ENCODE peak calls at places on chromosomes 13 and 19, in five cellular contexts. K is A549, G is body of pancreas, W is thyroid gland, N is IMR-90. H is an unnamed sample.

GRCh38 chr19:1923319-1923718 is 17.7 kb upstream of the CSNK1G2 start:
- DNase-seq in N (no peak), K (no peak), G (no peak), W (no peak), H (no peak)

GRCh38 chr19:34350161-34350561 is 14.8 kb upstream of the GPI start:
- DNase-seq in K (no peak), G (no peak), N (peak; percentile 43), W (no peak), H (no peak)

GRCh38 chr19:43078311-43078710 is 4.2 kb downstream of the PSG2 start:
- DNase-seq in K (no peak), G (peak; percentile 10), W (no peak), N (peak; percentile 81), H (no peak)

GRCh38 chr13:98549728-98550317 is 27.1 kb downstream of the STK24 start:
- DNase-seq in K (no peak), W (no peak), G (no peak), N (peak; percentile 60), H (no peak)

GRCh38 chr19:6766357-6767080 is 716 bp downstream of the SH2D3A start:
- DNase-seq in G (peak; percentile 18), N (no peak), W (no peak), K (peak; percentile 53), H (no peak)

GRCh38 chr19:17052439-17052838 is 22.8 kb downstream of the HAUS8 start:
- DNase-seq in N (peak; percentile 59), K (peak; percentile 42), W (peak; percentile 33), G (peak; percentile 38), H (no peak)

GRCh38 chr13:21054313-21054712 is 7.1 kb downstream of the LATS2 start:
- DNase-seq in G (no peak), W (no peak), K (no peak), N (no peak), H (no peak)

GRCh38 chr13:36709136-36709895 is 35.5 kb downstream of the SERTM1 start:
- DNase-seq in K (no peak), N (no peak), W (no peak), G (no peak), H (no peak)

GRCh38 chr19:2426661-2427322 is 594 bp downstream of the TIMM13 start:
- DNase-seq in N (peak; percentile 14), K (peak; percentile 59), G (peak; percentile 54), W (peak; percentile 9), H (no peak)

GRCh38 chr13:42484396-42484795 is 89.6 kb upstream of the TNFSF11 start:
- DNase-seq in K (no peak), N (no peak), G (no peak), W (no peak), H (no peak)

GRCh38 chr13:32754179-32754578 is 167.9 kb downstream of the PDS5B start:
- DNase-seq in G (no peak), W (no peak), N (no peak), K (no peak), H (no peak)

GRCh38 chr13:20431687-20432384 is 93.8 kb downstream of the CRYL1 start:
- DNase-seq in N (no peak), G (no peak), K (no peak), W (no peak), H (no peak)

GRCh38 chr19:47228937-47229673 is 1.9 kb downstream of the BBC3 start:
- DNase-seq in G (no peak), N (peak; percentile 61), W (no peak), K (peak; percentile 75), H (no peak)

DNA sequence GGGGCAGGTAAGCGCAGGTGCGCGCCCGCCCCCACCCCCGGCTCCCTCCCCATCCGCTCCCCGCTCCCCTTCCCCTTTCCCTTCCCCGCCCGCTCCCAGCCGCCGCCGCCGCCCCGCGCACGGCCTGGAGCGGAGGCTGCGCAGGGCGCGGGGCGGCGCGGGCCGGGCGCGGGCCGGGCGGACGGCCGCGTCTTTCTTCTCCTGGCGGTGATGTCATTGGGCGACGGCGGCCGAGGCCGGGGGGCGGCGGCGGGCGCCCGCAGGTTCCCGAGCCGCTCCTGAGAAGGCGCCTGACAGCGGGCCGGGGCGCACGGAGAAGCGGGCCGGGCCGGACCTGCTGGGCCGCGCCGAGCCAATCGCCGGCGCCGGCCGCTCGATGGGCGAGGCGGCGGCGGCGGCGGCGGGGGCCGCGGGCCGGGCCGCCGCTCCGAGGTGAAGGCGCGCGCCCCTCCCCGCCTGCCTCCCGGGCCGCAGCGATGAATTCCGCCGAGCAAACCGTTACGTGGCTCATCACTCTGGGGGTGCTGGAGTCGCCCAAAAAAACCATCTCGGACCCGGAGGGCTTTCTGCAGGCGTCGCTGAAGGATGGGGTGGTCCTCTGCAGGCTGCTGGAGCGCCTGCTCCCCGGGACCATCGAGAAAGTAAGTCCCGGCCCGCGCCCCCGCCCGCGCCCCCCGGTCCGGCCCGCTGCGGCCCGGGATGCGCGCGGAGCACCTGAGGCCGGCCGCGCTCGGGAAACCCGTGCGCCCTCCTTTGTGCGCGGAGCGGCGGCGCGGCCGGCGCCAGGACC is at the start of gene ARHGEF7:
- DNase-seq in W (no peak), G (peak; percentile 22), N (no peak), K (no peak), H (no peak)
- H3K27ac ChIP-seq in W (no peak within 1 kb of the TSS), G (no peak within 1 kb of the TSS), N (peak within 1 kb of the TSS; percentile 27), K (peak within 1 kb of the TSS; percentile 14), H (peak within 1 kb of the TSS; percentile 88)

GRCh38 chr13:91312324-91312723 is 35.2 kb upstream of the MIR17HG start:
- DNase-seq in K (no peak), G (no peak), W (no peak), N (no peak), H (no peak)
- H3K4me3 ChIP-seq in K (no peak overlapping the region), G (no peak overlapping the region), W (no peak overlapping the region), N (no peak overlapping the region), H (no peak overlapping the region)

GRCh38 chr19:38385804-38386257 is 2.0 kb downstream of the GGN start:
- DNase-seq in N (no peak), W (no peak), K (no peak), G (no peak), H (no peak)
- TF ChIP-seq POLR2A in N (no peak), W (no peak), K (no peak), G (no peak), H (no peak)

DNA sequence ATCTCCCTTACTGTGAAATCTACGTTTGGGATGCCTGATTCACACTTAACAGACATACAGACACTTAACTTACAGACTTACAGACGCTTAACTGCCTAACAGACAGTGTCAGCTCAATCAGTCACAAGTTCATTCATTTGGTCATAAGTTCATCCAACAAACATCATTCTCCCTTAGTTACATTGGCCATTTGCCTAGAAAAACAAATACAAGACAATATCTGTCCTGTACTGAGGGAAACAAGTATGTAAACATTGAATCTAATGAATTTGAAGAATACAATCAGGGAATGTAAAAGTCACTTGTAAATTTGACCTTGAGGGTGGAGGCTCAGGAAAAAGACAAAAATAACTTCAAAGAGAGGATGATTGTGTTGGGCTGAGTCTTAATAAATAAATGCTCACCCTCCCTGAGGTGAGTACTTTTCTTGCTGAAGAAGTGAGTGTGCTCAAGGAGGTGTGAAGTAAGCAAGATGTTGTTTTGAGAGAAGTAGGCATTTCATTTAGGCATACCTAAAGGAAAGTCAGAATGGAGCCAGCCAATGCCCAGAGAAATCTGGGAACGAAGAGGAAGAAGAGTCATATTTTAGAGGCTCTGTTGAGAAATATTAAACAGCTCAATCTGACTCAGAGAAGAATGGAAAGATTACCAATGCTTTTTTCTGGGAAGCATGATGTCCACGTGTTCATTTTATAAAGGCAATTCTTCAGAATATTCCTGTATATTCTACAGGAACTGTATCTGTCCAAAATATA is 958.4 kb upstream of the SLC10A2 start:
- DNase-seq in W (no peak), K (no peak), G (no peak), N (peak; percentile 40), H (no peak)
- H3K27ac ChIP-seq in W (no peak overlapping the region), K (no peak overlapping the region), G (no peak overlapping the region), N (no peak overlapping the region), H (no peak overlapping the region)

GRCh38 chr19:8143041-8143440 is 6.4 kb downstream of the FBN3 start:
- DNase-seq in K (no peak), W (no peak), N (no peak), G (no peak), H (no peak)
- H3K4me3 ChIP-seq in K (no peak overlapping the region), W (no peak overlapping the region), N (no peak overlapping the region), G (no peak overlapping the region), H (no peak overlapping the region)

GRCh38 chr19:19634516-19635312 is 6.7 kb upstream of the LPAR2 start:
- DNase-seq in K (no peak), W (no peak), N (no peak), G (no peak), H (no peak)
- TF ChIP-seq POLR2A in K (no peak), W (no peak), N (no peak), G (no peak), H (no peak)

GRCh38 chr19:10006335-10006708 is 4.0 kb downstream of the COL5A3 start:
- DNase-seq in G (peak; percentile 20), W (no peak), N (peak; percentile 72), K (no peak), H (no peak)
- H3K27ac ChIP-seq in G (no peak overlapping the region), W (peak overlapping the region; percentile 44), N (no peak overlapping the region), K (no peak overlapping the region), H (peak overlapping the region; percentile 81)

GRCh38 chr19:18608102-18608804 is 1.7 kb upstream of the CRLF1 start:
- DNase-seq in K (no peak), G (no peak), N (no peak), W (no peak), H (no peak)

GRCh38 chr19:18607222-18608101 is 863 bp upstream of the CRLF1 start:
- DNase-seq in K (no peak), W (no peak), N (no peak), G (no peak), H (no peak)

GRCh38 chr19:18605546-18606280 is 886 bp downstream of the CRLF1 start:
- DNase-seq in K (no peak), N (no peak), G (no peak), W (no peak), H (no peak)

GRCh38 chr19:18605196-18605545 is 1.4 kb downstream of the CRLF1 start:
- DNase-seq in K (no peak), G (no peak), W (no peak), N (no peak), H (no peak)

DNA sequence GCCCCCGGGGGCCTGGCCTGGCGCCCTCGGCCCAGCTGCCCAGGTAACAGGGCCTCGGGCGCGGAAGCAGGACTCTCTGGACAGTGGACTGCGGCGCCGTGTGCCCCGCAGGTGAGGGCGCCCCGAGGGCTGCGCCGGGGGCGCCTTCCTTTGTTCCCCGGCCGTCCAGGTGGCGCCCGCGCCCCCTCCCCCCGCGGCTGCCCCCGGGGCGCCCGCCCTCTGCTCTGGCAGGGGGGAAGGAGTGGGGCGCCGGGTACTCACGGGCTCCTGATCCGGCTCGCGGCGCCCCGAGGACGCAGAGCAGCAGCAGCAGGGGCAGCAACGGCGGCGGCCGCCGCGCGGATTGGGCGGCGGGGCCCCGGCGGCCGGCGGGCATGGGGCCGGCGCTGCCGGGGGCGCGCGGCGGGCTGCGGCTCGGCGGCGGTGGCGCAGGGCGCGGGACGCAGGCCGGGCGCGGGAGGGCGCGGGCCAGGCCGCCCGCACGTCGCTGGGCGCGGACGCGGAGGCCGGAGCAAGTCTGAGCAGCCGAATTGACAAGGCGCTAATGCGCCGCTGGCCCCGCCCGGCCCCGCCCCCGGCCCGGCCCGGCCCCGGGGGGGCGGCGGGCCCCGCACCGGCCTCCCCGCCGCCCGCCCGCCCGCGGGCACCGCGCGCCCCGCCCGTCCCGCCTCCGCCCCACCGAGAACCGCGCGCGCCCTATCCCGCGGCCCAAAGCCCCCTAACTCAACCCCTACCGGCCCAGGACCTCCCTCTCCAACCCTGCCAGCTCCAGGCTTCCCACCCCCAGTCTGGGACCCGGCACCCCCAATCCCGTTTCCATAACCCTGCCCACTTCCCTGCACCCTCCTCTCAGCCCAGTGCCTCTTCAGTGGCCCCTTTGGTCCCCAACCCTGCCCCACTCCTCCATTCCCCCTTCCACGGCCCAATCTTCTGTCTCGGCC is at the start of gene CRLF1:
- DNase-seq in W (no peak), K (no peak), G (no peak), N (no peak), H (no peak)
- H3K4me3 ChIP-seq in W (no peak within 1 kb of the TSS), K (peak within 1 kb of the TSS; percentile 39), G (no peak within 1 kb of the TSS), N (peak within 1 kb of the TSS; percentile 4), H (peak within 1 kb of the TSS; percentile 52)